ENCODE peak calls at places on chromosomes 3 and 15, in four cellular contexts. One of them, this sample, is unnamed.

GRCh38 chr3:108022316-108023150 is 68.3 kb downstream of the CD47 start:
- DNase-seq in SK-N-SH: no peak
- DNase-seq in tibial nerve: no peak
- DNase-seq in tibial artery: no peak
- DNase-seq in this sample: no peak

GRCh38 chr15:63030101-63030528 is 12.4 kb upstream of the TPM1 start:
- DNase-seq in tibial artery: peak; percentile 84
- DNase-seq in tibial nerve: peak; percentile 66
- DNase-seq in SK-N-SH: no peak
- DNase-seq in this sample: no peak

GRCh38 chr15:70266412-70267089 is 168.8 kb upstream of the TLE3 start:
- DNase-seq in SK-N-SH: no peak
- DNase-seq in tibial artery: peak; percentile 90
- DNase-seq in tibial nerve: peak; percentile 80
- DNase-seq in this sample: no peak

GRCh38 chr15:56102401-56102800 is 109.0 kb upstream of the NEDD4 start:
- DNase-seq in tibial artery: no peak
- DNase-seq in tibial nerve: no peak
- DNase-seq in SK-N-SH: no peak
- DNase-seq in this sample: no peak

GRCh38 chr3:149576071-149576564 is 81.7 kb downstream of the WWTR1 start:
- DNase-seq in tibial nerve: no peak
- DNase-seq in SK-N-SH: no peak
- DNase-seq in tibial artery: no peak
- DNase-seq in this sample: no peak

GRCh38 chr15:44676676-44677075 is 13.2 kb upstream of the SPG11 start:
- DNase-seq in tibial artery: no peak
- DNase-seq in SK-N-SH: no peak
- DNase-seq in tibial nerve: no peak
- DNase-seq in this sample: no peak

GRCh38 chr3:128584412-128585020 is 66.1 kb downstream of the RPN1 start:
- DNase-seq in SK-N-SH: peak; percentile 94
- DNase-seq in tibial artery: peak; percentile 76
- DNase-seq in tibial nerve: peak; percentile 22
- DNase-seq in this sample: no peak

GRCh38 chr3:187044206-187044605 is 95.1 kb downstream of the RPL39L start:
- DNase-seq in SK-N-SH: no peak
- DNase-seq in tibial artery: no peak
- DNase-seq in tibial nerve: no peak
- DNase-seq in this sample: no peak

GRCh38 chr15:61480295-61480694 is 251.2 kb upstream of the RORA start:
- DNase-seq in SK-N-SH: no peak
- DNase-seq in tibial artery: no peak
- DNase-seq in tibial nerve: no peak
- DNase-seq in this sample: no peak

GRCh38 chr3:26118165-26118564 is 328.3 kb downstream of the OXSM start:
- DNase-seq in tibial artery: no peak
- DNase-seq in SK-N-SH: no peak
- DNase-seq in tibial nerve: no peak
- DNase-seq in this sample: no peak

GRCh38 chr3:21747376-21747775 is 3.6 kb downstream of the ZNF385D start:
- DNase-seq in tibial artery: no peak
- DNase-seq in tibial nerve: no peak
- DNase-seq in SK-N-SH: no peak
- DNase-seq in this sample: no peak

GRCh38 chr15:57751177-57751800 is 44.8 kb downstream of the POLR2M start:
- DNase-seq in tibial artery: no peak
- DNase-seq in SK-N-SH: peak; percentile 48
- DNase-seq in tibial nerve: no peak
- DNase-seq in this sample: no peak

GRCh38 chr3:64254443-64254842 is 29.2 kb upstream of the PRICKLE2 start:
- DNase-seq in SK-N-SH: no peak
- DNase-seq in tibial nerve: no peak
- DNase-seq in tibial artery: no peak
- DNase-seq in this sample: no peak

GRCh38 chr15:44536298-44536961 is 517 bp upstream of the EIF3J start:
- DNase-seq in tibial artery: peak; percentile 93
- DNase-seq in SK-N-SH: peak; percentile 92
- DNase-seq in tibial nerve: peak; percentile 79
- DNase-seq in this sample: no peak

GRCh38 chr3:16242177-16242576 is 22.6 kb downstream of the DPH3 start:
- DNase-seq in tibial nerve: no peak
- DNase-seq in SK-N-SH: no peak
- DNase-seq in tibial artery: no peak
- DNase-seq in this sample: no peak

GRCh38 chr3:186824430-186825139 is 17.9 kb upstream of the ADIPOQ start:
- DNase-seq in SK-N-SH: no peak
- DNase-seq in tibial nerve: no peak
- DNase-seq in tibial artery: no peak
- DNase-seq in this sample: no peak

GRCh38 chr3:84960994-84961393 is 2.2 kb downstream of the CADM2 start:
- DNase-seq in tibial artery: no peak
- DNase-seq in SK-N-SH: peak; percentile 4
- DNase-seq in tibial nerve: no peak
- DNase-seq in this sample: no peak

GRCh38 chr3:14119166-14119510 is 5.5 kb downstream of the CHCHD4 start:
- DNase-seq in tibial artery: no peak
- DNase-seq in SK-N-SH: no peak
- DNase-seq in tibial nerve: no peak
- DNase-seq in this sample: no peak

GRCh38 chr15:82263350-82263749 is 732 bp downstream of the SAXO2 start:
- DNase-seq in tibial artery: no peak
- DNase-seq in tibial nerve: no peak
- DNase-seq in SK-N-SH: peak; percentile 2
- DNase-seq in this sample: no peak

GRCh38 chr15:62253294-62253693 is 88.2 kb upstream of the C2CD4B start:
- DNase-seq in SK-N-SH: no peak
- DNase-seq in tibial nerve: no peak
- DNase-seq in tibial artery: no peak
- DNase-seq in this sample: no peak

GRCh38 chr3:156816091-156816793 is 9.9 kb upstream of the LEKR1 start:
- DNase-seq in tibial artery: no peak
- DNase-seq in SK-N-SH: no peak
- DNase-seq in tibial nerve: no peak
- DNase-seq in this sample: peak; percentile 7

GRCh38 chr3:14150078-14150477 is 25.2 kb downstream of the TMEM43 start:
- DNase-seq in tibial nerve: no peak
- DNase-seq in SK-N-SH: no peak
- DNase-seq in tibial artery: no peak
- DNase-seq in this sample: no peak

GRCh38 chr3:13706886-13707285 is 158.0 kb downstream of the FBLN2 start:
- DNase-seq in SK-N-SH: no peak
- DNase-seq in tibial nerve: no peak
- DNase-seq in tibial artery: no peak
- DNase-seq in this sample: no peak

GRCh38 chr3:2092758-2093157 is 5.9 kb upstream of the CNTN4 start:
- DNase-seq in tibial nerve: no peak
- DNase-seq in SK-N-SH: no peak
- DNase-seq in tibial artery: no peak
- DNase-seq in this sample: no peak

DNA sequence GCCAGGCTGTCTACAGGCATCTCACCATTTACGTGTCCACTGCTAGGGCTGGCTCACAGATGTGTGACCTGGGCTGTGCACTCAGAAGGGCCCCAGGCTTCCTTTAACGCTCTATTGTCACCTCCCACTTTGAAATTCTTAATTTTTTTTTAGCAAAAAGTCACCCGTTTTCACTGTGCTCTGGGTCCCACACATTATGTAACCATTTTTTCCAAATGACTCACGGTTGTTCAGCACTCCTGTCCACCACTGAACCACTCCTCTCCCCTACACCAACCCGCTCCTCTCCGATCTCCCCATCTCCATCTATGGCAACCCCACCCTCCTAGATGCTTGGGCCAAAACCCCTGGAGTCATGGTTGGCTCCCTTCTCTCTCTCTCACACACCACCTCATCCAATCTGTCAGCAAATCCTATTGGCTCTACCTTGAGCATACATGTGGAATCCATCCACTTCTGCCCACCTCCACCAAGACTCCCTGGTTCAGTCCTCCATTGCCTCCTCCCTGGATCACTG is 41.1 kb upstream of the LINGO1 start:
- DNase-seq in SK-N-SH: no peak
- DNase-seq in tibial artery: no peak
- DNase-seq in tibial nerve: no peak
- DNase-seq in this sample: no peak
- H3K27me3 ChIP-seq in SK-N-SH: peaks cover 45% of the 10 kb centered on the region
- H3K27me3 ChIP-seq in tibial artery: no peaks in the 10 kb centered on the region
- H3K27me3 ChIP-seq in tibial nerve: no peaks in the 10 kb centered on the region
- H3K27me3 ChIP-seq in this sample: no peaks in the 10 kb centered on the region

GRCh38 chr15:52680041-52680391 is 828 bp upstream of the ATOSA start:
- DNase-seq in tibial nerve: no peak
- DNase-seq in SK-N-SH: peak; percentile 20
- DNase-seq in tibial artery: no peak
- DNase-seq in this sample: no peak
- H3K4me1 ChIP-seq in tibial nerve: peaks cover 8% of the 10 kb centered on the region
- H3K4me1 ChIP-seq in SK-N-SH: peaks cover 3% of the 10 kb centered on the region
- H3K4me1 ChIP-seq in tibial artery: peaks cover 35% of the 10 kb centered on the region
- H3K4me1 ChIP-seq in this sample: peaks cover 16% of the 10 kb centered on the region

GRCh38 chr3:90145094-90145810 is 1037.8 kb downstream of the EPHA3 start:
- DNase-seq in tibial artery: no peak
- DNase-seq in tibial nerve: no peak
- DNase-seq in SK-N-SH: no peak
- DNase-seq in this sample: no peak
- H3K9me3 ChIP-seq in tibial artery: no peaks in the 10 kb centered on the region
- H3K9me3 ChIP-seq in tibial nerve: no peaks in the 10 kb centered on the region
- H3K9me3 ChIP-seq in SK-N-SH: no peaks in the 10 kb centered on the region
- H3K9me3 ChIP-seq in this sample: no peaks in the 10 kb centered on the region

GRCh38 chr15:66252411-66253295 is 897 bp downstream of the MEGF11 start:
- DNase-seq in SK-N-SH: peak; percentile 94
- DNase-seq in tibial artery: no peak
- DNase-seq in tibial nerve: peak; percentile 38
- DNase-seq in this sample: no peak

GRCh38 chr15:66254364-66255292 is 1.1 kb upstream of the MEGF11 start:
- DNase-seq in tibial artery: no peak
- DNase-seq in tibial nerve: no peak
- DNase-seq in SK-N-SH: no peak
- DNase-seq in this sample: no peak

GRCh38 chr15:66251790-66252355 is 1.7 kb downstream of the MEGF11 start:
- DNase-seq in tibial artery: no peak
- DNase-seq in tibial nerve: no peak
- DNase-seq in SK-N-SH: no peak
- DNase-seq in this sample: no peak

GRCh38 chr15:66253643-66254363 is at the start of gene MEGF11:
- DNase-seq in tibial nerve: no peak
- DNase-seq in SK-N-SH: peak; percentile 88
- DNase-seq in tibial artery: no peak
- DNase-seq in this sample: no peak

GRCh38 chr15:66253296-66253642 is 281 bp downstream of the MEGF11 start:
- DNase-seq in tibial nerve: no peak
- DNase-seq in SK-N-SH: no peak
- DNase-seq in tibial artery: no peak
- DNase-seq in this sample: no peak
- H3K27me3 ChIP-seq in tibial nerve: no peaks in the 10 kb centered on the region
- H3K27me3 ChIP-seq in SK-N-SH: peaks cover 72% of the 10 kb centered on the region
- H3K27me3 ChIP-seq in tibial artery: no peaks in the 10 kb centered on the region
- H3K27me3 ChIP-seq in this sample: peaks cover 39% of the 10 kb centered on the region

DNA sequence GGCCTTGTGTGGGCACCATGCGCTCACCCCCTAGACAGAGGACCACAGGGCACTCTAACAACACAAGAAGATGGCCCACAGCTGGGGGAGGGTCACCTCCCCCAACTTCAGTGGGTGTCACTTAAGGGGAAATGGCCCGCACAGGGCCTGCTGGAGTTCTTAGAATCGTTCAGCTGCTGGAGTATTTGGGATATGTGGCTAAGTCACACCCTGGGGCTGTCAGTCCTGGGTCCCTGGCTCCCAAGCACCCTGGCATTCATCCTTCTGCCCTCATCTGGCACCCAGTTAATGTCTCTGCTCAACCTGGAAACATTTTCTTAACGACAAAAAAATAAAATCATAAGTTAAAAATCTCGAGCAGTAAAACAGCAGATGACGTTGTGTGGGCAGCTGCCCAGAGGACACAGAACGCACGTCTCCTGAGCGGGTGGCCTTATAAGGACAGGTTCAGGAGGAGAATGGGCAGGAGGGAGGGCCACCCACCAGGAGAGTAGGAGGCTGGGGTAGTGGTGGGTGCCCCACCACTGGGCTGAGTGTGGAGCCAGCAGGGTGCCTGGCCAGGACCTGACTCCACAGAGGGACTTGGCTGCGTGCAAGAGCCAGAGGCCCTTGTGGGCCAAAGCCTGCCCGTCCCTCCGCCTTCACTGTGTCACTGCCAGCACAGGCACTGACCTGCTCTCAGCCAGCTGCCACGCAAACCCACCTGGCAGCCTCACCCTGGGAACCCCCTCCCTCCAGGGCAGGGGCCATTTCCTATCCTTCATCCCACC is 11.5 kb downstream of the KBTBD13 start:
- DNase-seq in SK-N-SH: no peak
- DNase-seq in tibial artery: peak; percentile 99
- DNase-seq in tibial nerve: peak; percentile 42
- DNase-seq in this sample: no peak
- H3K4me1 ChIP-seq in SK-N-SH: peaks cover 32% of the 10 kb centered on the region
- H3K4me1 ChIP-seq in tibial artery: peaks cover 97% of the 10 kb centered on the region
- H3K4me1 ChIP-seq in tibial nerve: peaks cover 19% of the 10 kb centered on the region
- H3K4me1 ChIP-seq in this sample: no peaks in the 10 kb centered on the region

DNA sequence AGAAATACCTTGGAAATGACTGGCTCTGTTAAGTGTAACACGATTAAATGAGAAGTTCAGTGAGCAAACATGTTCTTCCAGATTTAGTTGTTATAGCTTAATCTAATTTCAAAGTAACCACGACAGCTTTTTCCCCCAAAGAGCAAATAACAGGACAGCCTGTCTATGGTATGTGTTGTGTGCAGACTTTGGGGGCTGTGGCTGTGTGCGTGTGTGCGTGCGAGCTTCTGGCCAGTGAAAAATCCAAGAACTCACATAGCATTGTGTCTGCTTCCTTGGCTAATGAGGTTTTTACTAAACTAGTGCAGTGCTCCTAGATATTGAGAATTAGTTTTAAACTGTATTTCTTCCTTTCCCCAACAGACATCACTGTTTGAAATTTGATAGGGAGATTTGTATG is 167.1 kb downstream of the CACNA1D start:
- DNase-seq in tibial nerve: no peak
- DNase-seq in tibial artery: no peak
- DNase-seq in SK-N-SH: no peak
- DNase-seq in this sample: no peak
- H3K9me3 ChIP-seq in tibial nerve: peaks cover 8% of the 10 kb centered on the region
- H3K9me3 ChIP-seq in tibial artery: peaks cover 4% of the 10 kb centered on the region
- H3K9me3 ChIP-seq in SK-N-SH: no peaks in the 10 kb centered on the region
- H3K9me3 ChIP-seq in this sample: no peaks in the 10 kb centered on the region

GRCh38 chr3:162984752-162985151 is 1488.1 kb downstream of the OTOL1 start:
- DNase-seq in tibial artery: no peak
- DNase-seq in tibial nerve: no peak
- DNase-seq in SK-N-SH: no peak
- DNase-seq in this sample: no peak
- H3K27me3 ChIP-seq in tibial artery: no peaks in the 10 kb centered on the region
- H3K27me3 ChIP-seq in tibial nerve: no peaks in the 10 kb centered on the region
- H3K27me3 ChIP-seq in SK-N-SH: no peaks in the 10 kb centered on the region
- H3K27me3 ChIP-seq in this sample: no peaks in the 10 kb centered on the region